ENCODE peak calls at places on chromosome 18, in six cellular contexts. Z, W, G, R, O and N are unnamed samples.

GRCh38 chr18:49335677-49336076 is 124.8 kb downstream of the DYM start:
- DNase-seq in Z (no peak), W (no peak), G (no peak), R (no peak), O (no peak), N (no peak)

GRCh38 chr18:46343940-46344372 is 239.8 kb downstream of the HAUS1 start:
- DNase-seq in Z (no peak), W (no peak), G (peak; percentile 40), R (peak; percentile 33), O (peak; percentile 32), N (no peak)

GRCh38 chr18:68466714-68467113 is 248.2 kb downstream of the TMX3 start:
- DNase-seq in Z (no peak), W (no peak), G (no peak), R (no peak), O (no peak), N (no peak)

GRCh38 chr18:56789004-56789888 is 138.1 kb downstream of the WDR7 start:
- DNase-seq in Z (no peak), W (peak; percentile 69), G (no peak), R (no peak), O (no peak), N (peak; percentile 60)

GRCh38 chr18:79465392-79465991 is 69.8 kb downstream of the NFATC1 start:
- DNase-seq in Z (no peak), W (no peak), G (no peak), R (no peak), O (no peak), N (no peak)

GRCh38 chr18:904135-905090 is at the start of gene ADCYAP1:
- DNase-seq in Z (no peak), W (peak; percentile 21), G (no peak), R (no peak), O (no peak), N (peak; percentile 10)

GRCh38 chr18:39799010-39799409 is 2156.0 kb upstream of the PIK3C3 start:
- DNase-seq in Z (no peak), W (peak; percentile 40), G (no peak), R (no peak), O (no peak), N (peak; percentile 40)

GRCh38 chr18:939167-939566 is 34.5 kb downstream of the ADCYAP1 start:
- DNase-seq in Z (no peak), W (no peak), G (no peak), R (no peak), O (no peak), N (no peak)

GRCh38 chr18:58254873-58255511 is 211.0 kb downstream of the NEDD4L start:
- DNase-seq in Z (no peak), W (no peak), G (peak; percentile 52), R (peak; percentile 56), O (peak; percentile 90), N (peak; percentile 28)

DNA sequence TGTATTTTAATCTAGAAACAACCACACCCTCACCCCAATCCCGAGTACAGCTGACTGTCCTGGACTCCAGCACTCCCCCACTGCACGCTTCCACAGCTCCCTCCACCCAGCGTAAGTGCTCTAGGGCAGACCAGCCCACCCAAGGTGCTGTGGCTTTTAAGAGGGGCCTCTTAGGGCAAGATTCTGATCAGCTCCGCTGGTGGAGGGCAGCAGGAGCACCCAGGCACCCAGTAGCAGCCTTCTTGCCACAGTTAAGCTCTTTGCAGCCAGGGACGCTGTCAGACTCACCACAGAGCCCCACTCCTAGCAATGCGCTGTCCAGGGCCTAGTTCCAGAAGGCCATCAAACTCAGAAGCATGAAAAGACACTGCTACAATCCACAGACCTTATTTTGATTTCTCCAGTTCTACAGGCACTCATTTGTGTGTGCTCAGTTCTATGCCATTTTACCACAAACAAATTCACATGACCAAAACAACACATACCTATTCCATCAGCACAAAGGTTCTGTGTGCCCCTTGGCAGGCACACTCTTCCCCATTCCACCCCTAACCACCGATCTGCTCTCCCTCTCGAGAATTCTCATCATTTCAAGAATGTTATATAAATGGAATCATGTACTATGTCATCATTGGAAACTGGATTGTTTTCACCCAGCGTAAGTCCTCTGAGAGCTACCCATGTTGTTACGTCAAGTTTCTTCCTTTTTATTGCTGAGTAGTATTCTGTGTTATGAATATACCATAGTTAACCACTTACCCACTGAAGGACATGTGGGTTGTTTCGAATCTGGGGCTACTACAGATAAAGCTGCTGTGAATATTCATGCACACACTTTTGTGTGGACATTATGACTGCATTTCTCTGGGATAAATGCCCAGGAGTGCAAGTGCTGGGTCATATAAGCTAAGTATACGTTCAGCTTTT is 40.4 kb downstream of the PTPN2 start:
- DNase-seq in Z (no peak), W (no peak), G (no peak), R (no peak), O (no peak), N (no peak)
- H3K4me3 ChIP-seq in Z (no peak overlapping the region), W (no peak overlapping the region), G (no peak overlapping the region), R (no peak overlapping the region), O (no peak overlapping the region), N (no peak overlapping the region)

GRCh38 chr18:32968228-32968627 is 195.4 kb upstream of the KLHL14 start:
- DNase-seq in Z (no peak), W (peak; percentile 29), G (no peak), R (no peak), O (no peak), N (no peak)
- TF ChIP-seq CTCF in Z (no peak), W (no peak), G (no peak), R (no peak), O (no peak), N (no peak)

DNA sequence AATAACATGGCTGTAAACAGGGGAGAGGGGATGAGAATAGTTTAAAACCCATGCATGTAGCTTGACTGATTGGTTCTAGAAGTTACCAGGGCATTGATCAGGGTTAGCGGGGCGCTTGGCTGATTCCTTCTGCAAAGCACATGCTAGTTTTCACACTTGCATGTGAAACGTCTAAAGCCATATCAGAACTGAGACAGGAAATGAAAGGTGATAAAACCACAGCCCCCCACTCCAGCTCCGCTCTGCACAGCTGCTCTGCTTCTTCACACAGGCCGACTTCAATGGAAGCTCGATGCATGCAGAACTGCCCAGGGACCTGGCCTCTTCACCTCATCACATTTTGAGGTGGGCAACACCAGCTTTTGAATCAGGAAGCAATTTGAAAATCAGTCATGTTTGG is 31.4 kb downstream of the HRH4 start:
- DNase-seq in Z (no peak), W (no peak), G (no peak), R (no peak), O (no peak), N (no peak)
- H3K4me3 ChIP-seq in Z (no peak overlapping the region), W (no peak overlapping the region), G (no peak overlapping the region), R (no peak overlapping the region), O (no peak overlapping the region), N (no peak overlapping the region)

DNA sequence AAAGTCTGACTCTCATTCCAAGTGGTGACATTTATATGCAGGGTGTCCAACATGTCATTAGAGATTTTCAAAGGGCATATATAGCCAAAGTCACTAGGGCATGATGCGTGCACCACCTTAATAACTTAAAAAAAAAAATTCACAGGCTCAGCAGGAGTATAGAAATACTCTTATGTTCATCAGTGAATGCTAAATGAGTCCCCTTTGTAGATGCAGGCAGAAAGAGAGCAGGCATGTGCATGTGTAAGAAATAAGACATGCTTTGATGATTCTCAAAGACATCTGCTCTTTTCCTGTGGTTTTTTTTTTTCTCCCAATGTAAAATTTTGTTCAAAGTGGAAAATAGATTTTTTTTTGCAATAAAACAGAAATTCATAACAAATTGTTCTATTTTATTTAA is 112.3 kb upstream of the AQP4 start:
- DNase-seq in Z (no peak), W (no peak), G (no peak), R (no peak), O (no peak), N (no peak)
- TF ChIP-seq CTCF in Z (no peak), W (no peak), G (no peak), R (no peak), O (no peak), N (no peak)

GRCh38 chr18:24987271-24987932 is 364.6 kb downstream of the ZNF521 start:
- DNase-seq in Z (no peak), W (no peak), G (peak; percentile 58), R (peak; percentile 64), O (peak; percentile 91), N (peak; percentile 16)

GRCh38 chr18:24986611-24987270 is 365.2 kb downstream of the ZNF521 start:
- DNase-seq in Z (no peak), W (no peak), G (no peak), R (no peak), O (no peak), N (no peak)

GRCh38 chr18:24990548-24991219 is 361.3 kb downstream of the ZNF521 start:
- DNase-seq in Z (no peak), W (no peak), G (no peak), R (no peak), O (no peak), N (no peak)

GRCh38 chr18:24989760-24990547 is 362.0 kb downstream of the ZNF521 start:
- DNase-seq in Z (no peak), W (no peak), G (no peak), R (no peak), O (peak; percentile 35), N (no peak)

DNA sequence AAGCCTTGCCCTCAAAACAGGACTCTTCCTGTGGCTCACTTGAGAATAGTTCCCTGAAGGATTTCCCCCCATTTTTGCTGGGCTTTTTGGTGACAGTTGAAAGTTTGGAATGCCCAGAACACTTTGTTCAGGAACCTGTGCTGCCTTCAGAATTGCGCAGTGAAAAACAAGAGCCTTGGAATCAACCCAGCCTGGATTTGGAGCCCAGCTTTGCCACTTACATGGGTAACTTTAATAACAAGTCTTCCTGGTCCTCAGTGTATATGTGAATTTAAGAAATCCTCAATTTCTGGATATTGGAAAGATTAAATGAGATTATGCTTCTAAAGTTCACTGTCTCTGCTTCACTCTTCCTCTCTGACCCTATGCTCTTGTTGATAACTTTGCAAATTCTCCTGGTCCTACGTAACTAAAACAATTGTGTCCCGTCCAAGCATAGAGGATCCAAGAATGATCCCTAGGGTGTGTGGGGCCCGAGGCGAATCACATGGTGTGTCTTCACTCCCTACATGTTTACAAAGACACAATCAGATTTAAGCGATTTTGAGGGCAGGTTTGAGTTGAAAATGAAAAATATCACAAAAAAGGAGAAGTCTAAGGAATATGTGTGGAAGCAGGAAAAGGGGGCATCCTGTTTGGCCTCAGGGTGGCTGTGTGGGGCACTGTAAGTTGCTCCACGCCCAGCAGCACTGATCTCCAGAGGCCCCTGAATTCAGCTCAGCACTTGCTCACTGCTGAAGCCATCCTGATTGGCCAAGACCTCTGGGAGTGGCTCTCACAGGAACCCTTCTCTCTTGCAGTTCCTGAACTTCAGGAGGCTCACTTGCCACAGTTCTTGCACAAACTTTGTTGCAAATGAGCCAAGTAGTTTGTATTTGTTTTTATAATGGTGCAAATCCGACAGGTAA is 363.8 kb downstream of the ZNF521 start:
- DNase-seq in Z (no peak), W (no peak), G (peak; percentile 43), R (peak; percentile 64), O (peak; percentile 92), N (no peak)
- H3K4me3 ChIP-seq in Z (no peak overlapping the region), W (no peak overlapping the region), G (peak overlapping the region; percentile 47), R (peak overlapping the region; percentile 54), O (peak overlapping the region; percentile 45), N (no peak overlapping the region)

GRCh38 chr18:76378526-76379215 is 116.4 kb downstream of the ZNF516 start:
- DNase-seq in Z (no peak), W (no peak), G (no peak), R (no peak), O (no peak), N (no peak)

GRCh38 chr18:76374330-76375281 is 120.4 kb downstream of the ZNF516 start:
- DNase-seq in Z (no peak), W (no peak), G (no peak), R (no peak), O (no peak), N (no peak)

GRCh38 chr18:76376668-76377358 is 118.2 kb downstream of the ZNF516 start:
- DNase-seq in Z (no peak), W (no peak), G (no peak), R (no peak), O (no peak), N (no peak)

GRCh38 chr18:76377359-76377756 is 117.7 kb downstream of the ZNF516 start:
- DNase-seq in Z (no peak), W (no peak), G (no peak), R (no peak), O (no peak), N (no peak)

GRCh38 chr18:76376225-76376624 is 118.8 kb downstream of the ZNF516 start:
- DNase-seq in Z (no peak), W (no peak), G (no peak), R (no peak), O (no peak), N (no peak)
- TF ChIP-seq CTCF in Z (no peak), W (no peak), G (no peak), R (no peak), O (no peak), N (no peak)